ENCODE peak calls at places on chromosomes 2 and 18, in nine cellular contexts. T is HFF-Myc, F is SK-N-SH, K is psoas muscle, D is A549, V is astrocyte of the spinal cord, U is tibial nerve, O is K562, Q is body of pancreas. B is an unnamed sample.

GRCh38 chr2:44616616-44617266 is 255.0 kb downstream of the CAMKMT start:
- DNase-seq in V (no peak), O (no peak), T (no peak), K (no peak), D (no peak), Q (no peak), F (no peak), U (no peak), B (no peak)

GRCh38 chr2:216287251-216287650 is 85.0 kb downstream of the MARCHF4 start:
- DNase-seq in T (no peak), F (no peak), D (no peak), K (no peak), O (no peak), V (no peak), Q (no peak), U (no peak), B (no peak)

GRCh38 chr18:76688724-76689472 is 133.5 kb upstream of the ZNF236 start:
- DNase-seq in U (no peak), O (no peak), D (no peak), F (no peak), K (no peak), Q (no peak), T (no peak), V (no peak), B (no peak)

GRCh38 chr18:61822879-61823278 is 69.9 kb downstream of the RNF152 start:
- DNase-seq in U (no peak), D (no peak), Q (no peak), F (no peak), O (no peak), K (no peak), V (no peak), T (no peak), B (no peak)

GRCh38 chr2:76268928-76269327 is 558.2 kb upstream of the GCFC2 start:
- DNase-seq in Q (peak; percentile 10), V (no peak), D (no peak), F (peak; percentile 25), T (no peak), U (no peak), O (no peak), K (no peak), B (no peak)

GRCh38 chr2:197997083-197997541 is 192.7 kb downstream of the PLCL1 start:
- DNase-seq in T (no peak), K (no peak), D (no peak), V (no peak), O (no peak), Q (no peak), U (no peak), F (no peak), B (no peak)

GRCh38 chr2:216499641-216500218 is 1.1 kb downstream of the RPL37A start:
- DNase-seq in D (no peak), F (no peak), V (no peak), K (no peak), U (no peak), Q (no peak), T (no peak), O (no peak), B (no peak)

GRCh38 chr2:1544478-1545069 is 131.3 kb downstream of the TPO start:
- DNase-seq in F (no peak), V (peak; percentile 31), D (no peak), O (no peak), Q (no peak), T (no peak), K (no peak), U (no peak), B (peak; percentile 12)

GRCh38 chr2:220855296-220855695 is 716.8 kb downstream of the EPHA4 start:
- DNase-seq in U (no peak), V (peak; percentile 47), T (no peak), Q (no peak), F (no peak), O (no peak), K (no peak), D (no peak), B (no peak)

GRCh38 chr2:207260947-207261346 is 95.2 kb upstream of the KLF7 start:
- DNase-seq in F (no peak), Q (no peak), O (no peak), K (no peak), T (no peak), V (no peak), U (no peak), D (no peak), B (no peak)

GRCh38 chr2:237689569-237690131 is 62.3 kb downstream of the LRRFIP1 start:
- DNase-seq in T (no peak), U (no peak), F (no peak), O (no peak), V (no peak), K (no peak), Q (peak; percentile 53), D (no peak), B (no peak)

GRCh38 chr2:127570282-127571250 is 35.1 kb downstream of the MYO7B start:
- DNase-seq in F (no peak), Q (peak; percentile 29), V (peak; percentile 14), T (no peak), O (no peak), U (no peak), K (peak; percentile 49), D (no peak), B (no peak)

GRCh38 chr18:68494802-68495560 is 219.9 kb downstream of the TMX3 start:
- DNase-seq in V (peak; percentile 91), Q (no peak), O (no peak), F (no peak), T (peak; percentile 78), K (no peak), D (no peak), U (no peak), B (no peak)

GRCh38 chr2:159272166-159272565 is 14.3 kb downstream of the WDSUB1 start:
- DNase-seq in O (no peak), F (no peak), T (no peak), U (no peak), K (no peak), Q (no peak), V (no peak), D (no peak), B (no peak)

GRCh38 chr2:215693269-215693998 is 257.6 kb upstream of the FN1 start:
- DNase-seq in D (no peak), K (no peak), V (peak; percentile 94), O (no peak), U (no peak), F (no peak), Q (no peak), T (no peak), B (peak; percentile 73)

GRCh38 chr2:207156451-207157161 is 9.1 kb downstream of the KLF7 start:
- DNase-seq in U (no peak), O (no peak), K (no peak), F (no peak), T (no peak), D (no peak), V (peak; percentile 53), Q (no peak), B (no peak)

GRCh38 chr2:65382776-65383357 is 49.5 kb downstream of the SPRED2 start:
- DNase-seq in O (peak; percentile 87), K (peak; percentile 83), T (no peak), Q (peak; percentile 86), D (peak; percentile 44), F (peak; percentile 50), V (peak; percentile 94), U (peak; percentile 67), B (peak; percentile 72)

GRCh38 chr2:167196461-167197252 is 308.4 kb downstream of the XIRP2 start:
- DNase-seq in T (no peak), O (no peak), K (peak; percentile 26), Q (peak; percentile 50), U (no peak), D (no peak), V (peak; percentile 83), F (peak; percentile 55), B (no peak)

GRCh38 chr18:10481831-10482230 is 27.4 kb downstream of the APCDD1 start:
- DNase-seq in K (no peak), D (no peak), F (no peak), O (no peak), U (no peak), Q (no peak), T (no peak), V (no peak), B (no peak)

GRCh38 chr2:6441800-6442199 is 423.9 kb downstream of the CMPK2 start:
- DNase-seq in F (no peak), V (peak; percentile 31), T (no peak), K (no peak), Q (no peak), D (no peak), U (no peak), O (no peak), B (no peak)

GRCh38 chr2:233081731-233082221 is 21.6 kb downstream of the INPP5D start:
- DNase-seq in V (no peak), O (no peak), T (no peak), Q (no peak), U (no peak), F (no peak), K (no peak), D (no peak), B (no peak)
- H3K4me3 ChIP-seq in V (no peak overlapping the region), O (no peak overlapping the region), T (no peak overlapping the region), Q (no peak overlapping the region), U (no peak overlapping the region), F (no peak overlapping the region), K (no peak overlapping the region), D (no peak overlapping the region), B (no peak overlapping the region)

DNA sequence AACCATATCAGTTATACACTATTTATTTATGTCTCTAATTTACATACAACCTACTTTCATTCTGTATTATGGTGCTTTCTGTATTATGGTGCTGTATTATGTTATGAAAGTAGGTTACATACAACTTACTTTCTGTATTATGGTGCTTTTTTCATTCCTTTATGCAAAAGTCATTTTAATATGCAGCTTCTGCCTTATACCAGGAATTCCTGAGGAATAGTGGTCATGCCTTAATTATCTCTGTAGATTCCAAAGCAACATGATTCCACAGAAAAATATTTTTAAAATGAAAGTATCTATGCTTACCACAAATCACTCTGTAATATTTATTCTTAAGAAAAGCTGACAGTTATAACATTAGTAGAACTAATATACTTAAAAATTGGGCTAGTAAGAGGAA is 922.0 kb upstream of the NRXN1 start:
- DNase-seq in F (no peak), Q (no peak), O (no peak), D (no peak), K (no peak), U (no peak), V (peak; percentile 52), T (no peak), B (no peak)
- TF ChIP-seq CTCF in F (no peak), Q (no peak), O (no peak), D (no peak), K (no peak), U (no peak), V (no peak), T (no peak), B (no peak)

GRCh38 chr2:110114007-110114591 is 1.5 kb downstream of the MALL start:
- DNase-seq in O (no peak), D (peak; percentile 68), F (no peak), Q (peak; percentile 38), V (peak; percentile 29), U (no peak), K (peak; percentile 29), T (no peak), B (no peak)
- H3K4me3 ChIP-seq in O (no peak overlapping the region), D (peak overlapping the region; percentile 90), F (no peak overlapping the region), Q (no peak overlapping the region), V (peak overlapping the region; percentile 81), U (no peak overlapping the region), K (peak overlapping the region; percentile 58), T (no peak overlapping the region), B (peak overlapping the region; percentile 76)

DNA sequence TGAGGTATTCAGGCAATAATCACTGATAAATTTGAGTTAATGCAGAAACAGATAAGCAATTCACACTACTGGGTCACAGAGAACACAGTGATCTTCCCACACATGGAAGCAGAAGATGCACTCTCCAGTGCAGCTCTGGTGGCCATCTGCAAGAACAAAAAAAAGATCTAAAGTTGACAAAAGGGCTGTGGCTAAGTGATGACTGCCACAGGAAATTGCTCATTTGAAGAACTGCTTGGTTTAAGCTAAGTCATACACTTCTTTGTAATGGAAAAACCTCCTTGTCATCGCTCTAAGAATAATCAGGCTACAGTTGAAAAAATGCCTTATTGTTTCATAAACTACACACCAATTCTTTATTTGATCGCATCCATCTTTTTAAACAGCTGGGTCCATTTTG is 115.1 kb downstream of the DTNB start:
- DNase-seq in Q (no peak), V (peak; percentile 83), K (no peak), D (no peak), O (no peak), T (peak; percentile 35), F (no peak), U (no peak), B (no peak)
- TF ChIP-seq CTCF in Q (no peak), V (no peak), K (no peak), D (no peak), O (no peak), T (no peak), F (no peak), U (no peak), B (no peak)